ENCODE peak calls at places on chromosome 12, in ten cellular contexts. N is PC-9, S is progenitor cell of endocrine pancreas, Z is prostate gland, L is fibroblast of lung, M is mammary epithelial cell, W is heart right ventricle, T is pancreas, P is AG10803, Y is esophagus muscularis mucosa. I is an unnamed sample.

GRCh38 chr12:67661311-67662011 is 12.9 kb downstream of the DYRK2 start:
- DNase-seq in N (no peak), S (no peak), Z (no peak), L (peak), M (peak), W (no peak), T (no peak), P (peak), Y (no peak), I (no peak)

GRCh38 chr12:113346387-113346786 is 11.5 kb upstream of the SLC8B1 start:
- DNase-seq in N (no peak), S (no peak), Z (no peak), L (no peak), M (no peak), W (no peak), T (no peak), P (no peak), Y (no peak), I (no peak)

GRCh38 chr12:120688527-120689071 is 1.6 kb downstream of the MLEC start:
- DNase-seq in N (no peak), S (no peak), Z (no peak), L (peak), M (no peak), W (no peak), T (no peak), P (peak), Y (no peak), I (no peak)

GRCh38 chr12:20525064-20525610 is 156.8 kb downstream of the PDE3A start:
- DNase-seq in N (no peak), S (no peak), Z (no peak), L (no peak), M (no peak), W (no peak), T (no peak), P (no peak), Y (no peak), I (no peak)

GRCh38 chr12:5407457-5407856 is 24.5 kb upstream of the NTF3 start:
- DNase-seq in N (no peak), S (no peak), Z (no peak), L (no peak), M (no peak), W (no peak), T (no peak), P (no peak), Y (peak), I (no peak)

GRCh38 chr12:97595936-97596335 is 133.3 kb downstream of the RMST start:
- DNase-seq in N (no peak), S (no peak), Z (no peak), L (no peak), M (peak), W (no peak), T (no peak), P (no peak), Y (no peak), I (no peak)

GRCh38 chr12:113065126-113066007 is 8.8 kb downstream of the DTX1 start:
- DNase-seq in N (peak), S (peak), Z (no peak), L (no peak), M (no peak), W (no peak), T (no peak), P (no peak), Y (no peak), I (peak)

GRCh38 chr12:112191201-112191600 is 65.8 kb downstream of the TRAFD1 start:
- DNase-seq in N (no peak), S (no peak), Z (no peak), L (no peak), M (no peak), W (no peak), T (no peak), P (no peak), Y (no peak), I (no peak)

GRCh38 chr12:100375023-100375737 is 18.3 kb downstream of the SLC17A8 start:
- DNase-seq in N (no peak), S (no peak), Z (peak), L (peak), M (no peak), W (peak), T (no peak), P (peak), Y (peak), I (no peak)

GRCh38 chr12:19613051-19613535 is 173.8 kb downstream of the AEBP2 start:
- DNase-seq in N (no peak), S (no peak), Z (no peak), L (no peak), M (no peak), W (no peak), T (no peak), P (no peak), Y (no peak), I (no peak)

GRCh38 chr12:79451988-79452387 is 238.8 kb downstream of the PAWR start:
- DNase-seq in N (peak), S (no peak), Z (peak), L (peak), M (peak), W (peak), T (peak), P (peak), Y (no peak), I (no peak)

GRCh38 chr12:132151145-132151765 is 7.0 kb downstream of the NOC4L start:
- DNase-seq in N (no peak), S (peak), Z (no peak), L (no peak), M (no peak), W (no peak), T (no peak), P (no peak), Y (no peak), I (no peak)

GRCh38 chr12:111405856-111406473 is at the start of gene SH2B3:
- DNase-seq in N (no peak), S (no peak), Z (no peak), L (peak), M (no peak), W (peak), T (peak), P (peak), Y (no peak), I (no peak)

GRCh38 chr12:34126239-34126641 is 103.9 kb downstream of the ALG10 start:
- DNase-seq in N (no peak), S (no peak), Z (no peak), L (no peak), M (no peak), W (no peak), T (no peak), P (no peak), Y (no peak), I (no peak)

GRCh38 chr12:93245543-93245942 is 132.2 kb upstream of the NUDT4 start:
- DNase-seq in N (no peak), S (no peak), Z (no peak), L (no peak), M (no peak), W (no peak), T (no peak), P (no peak), Y (no peak), I (no peak)

GRCh38 chr12:61043838-61044237 is 1216.4 kb upstream of the USP15 start:
- DNase-seq in N (no peak), S (no peak), Z (no peak), L (no peak), M (peak), W (no peak), T (no peak), P (no peak), Y (no peak), I (no peak)

GRCh38 chr12:52581481-52581880 is 7.8 kb upstream of the KRT74 start:
- DNase-seq in N (peak), S (no peak), Z (peak), L (no peak), M (peak), W (no peak), T (no peak), P (peak), Y (no peak), I (peak)

GRCh38 chr12:123941000-123941399 is 31.6 kb downstream of the CCDC92 start:
- DNase-seq in N (no peak), S (no peak), Z (no peak), L (no peak), M (no peak), W (no peak), T (no peak), P (no peak), Y (no peak), I (no peak)

GRCh38 chr12:113479578-113480335 is 8.1 kb upstream of the LHX5 start:
- DNase-seq in N (no peak), S (peak), Z (no peak), L (peak), M (no peak), W (peak), T (no peak), P (peak), Y (no peak), I (no peak)

GRCh38 chr12:40735551-40736230 is 43.5 kb downstream of the CNTN1 start:
- DNase-seq in N (no peak), S (no peak), Z (no peak), L (no peak), M (no peak), W (no peak), T (no peak), P (no peak), Y (no peak), I (no peak)

GRCh38 chr12:23426328-23426727 is 523.1 kb downstream of the SOX5 start:
- DNase-seq in N (no peak), S (no peak), Z (no peak), L (no peak), M (no peak), W (no peak), T (no peak), P (no peak), Y (no peak), I (no peak)

GRCh38 chr12:15931590-15932053 is 20.5 kb downstream of the DERA start:
- DNase-seq in N (no peak), S (no peak), Z (no peak), L (no peak), M (no peak), W (no peak), T (no peak), P (peak), Y (no peak), I (no peak)

GRCh38 chr12:124764870-124765570 is 98.6 kb downstream of the SCARB1 start:
- DNase-seq in N (no peak), S (no peak), Z (no peak), L (peak), M (peak), W (peak), T (no peak), P (peak), Y (no peak), I (no peak)

GRCh38 chr12:54005853-54006699 is 2.7 kb upstream of the HOXC8 start:
- DNase-seq in N (peak), S (peak), Z (peak), L (peak), M (peak), W (peak), T (peak), P (peak), Y (peak), I (no peak)

GRCh38 chr12:29198901-29199300 is 49.8 kb downstream of the FAR2 start:
- DNase-seq in N (no peak), S (no peak), Z (no peak), L (no peak), M (no peak), W (no peak), T (no peak), P (no peak), Y (no peak), I (no peak)

GRCh38 chr12:120007272-120007671 is 18.2 kb downstream of the BICDL1 start:
- DNase-seq in N (no peak), S (no peak), Z (no peak), L (no peak), M (no peak), W (no peak), T (no peak), P (no peak), Y (no peak), I (no peak)

GRCh38 chr12:51826881-51827280 is 21.6 kb downstream of the FIGNL2 start:
- DNase-seq in N (no peak), S (no peak), Z (no peak), L (no peak), M (no peak), W (no peak), T (no peak), P (no peak), Y (no peak), I (no peak)

GRCh38 chr12:119630223-119630781 is 36.7 kb downstream of the TMEM233 start:
- DNase-seq in N (no peak), S (no peak), Z (no peak), L (no peak), M (no peak), W (no peak), T (no peak), P (no peak), Y (no peak), I (no peak)

GRCh38 chr12:93638954-93639353 is 38.2 kb upstream of the CRADD start:
- DNase-seq in N (no peak), S (no peak), Z (no peak), L (no peak), M (no peak), W (no peak), T (no peak), P (no peak), Y (peak), I (no peak)

GRCh38 chr12:47900480-47901129 is 4.2 kb downstream of the VDR start:
- DNase-seq in N (peak), S (no peak), Z (peak), L (no peak), M (peak), W (no peak), T (peak), P (peak), Y (no peak), I (no peak)

GRCh38 chr12:132748319-132748718 is 13.3 kb downstream of the ANKLE2 start:
- DNase-seq in N (no peak), S (no peak), Z (no peak), L (no peak), M (no peak), W (no peak), T (no peak), P (no peak), Y (no peak), I (no peak)

GRCh38 chr12:47950856-47951468 is 12.4 kb upstream of the TMEM106C start:
- DNase-seq in N (no peak), S (no peak), Z (no peak), L (no peak), M (peak), W (no peak), T (no peak), P (no peak), Y (no peak), I (no peak)

GRCh38 chr12:54432815-54433164 is 13.7 kb upstream of the ITGA5 start:
- DNase-seq in N (no peak), S (no peak), Z (no peak), L (no peak), M (no peak), W (peak), T (no peak), P (no peak), Y (no peak), I (no peak)

GRCh38 chr12:124045671-124046070 is 72.7 kb downstream of the ZNF664 start:
- DNase-seq in N (no peak), S (no peak), Z (no peak), L (no peak), M (no peak), W (no peak), T (no peak), P (no peak), Y (no peak), I (no peak)

GRCh38 chr12:63949902-63950301 is 105.4 kb downstream of the SRGAP1 start:
- DNase-seq in N (no peak), S (no peak), Z (no peak), L (peak), M (peak), W (peak), T (no peak), P (peak), Y (no peak), I (no peak)

GRCh38 chr12:66247741-66248140 is 54.6 kb upstream of the HELB start:
- DNase-seq in N (no peak), S (no peak), Z (no peak), L (no peak), M (no peak), W (no peak), T (no peak), P (peak), Y (no peak), I (no peak)

DNA sequence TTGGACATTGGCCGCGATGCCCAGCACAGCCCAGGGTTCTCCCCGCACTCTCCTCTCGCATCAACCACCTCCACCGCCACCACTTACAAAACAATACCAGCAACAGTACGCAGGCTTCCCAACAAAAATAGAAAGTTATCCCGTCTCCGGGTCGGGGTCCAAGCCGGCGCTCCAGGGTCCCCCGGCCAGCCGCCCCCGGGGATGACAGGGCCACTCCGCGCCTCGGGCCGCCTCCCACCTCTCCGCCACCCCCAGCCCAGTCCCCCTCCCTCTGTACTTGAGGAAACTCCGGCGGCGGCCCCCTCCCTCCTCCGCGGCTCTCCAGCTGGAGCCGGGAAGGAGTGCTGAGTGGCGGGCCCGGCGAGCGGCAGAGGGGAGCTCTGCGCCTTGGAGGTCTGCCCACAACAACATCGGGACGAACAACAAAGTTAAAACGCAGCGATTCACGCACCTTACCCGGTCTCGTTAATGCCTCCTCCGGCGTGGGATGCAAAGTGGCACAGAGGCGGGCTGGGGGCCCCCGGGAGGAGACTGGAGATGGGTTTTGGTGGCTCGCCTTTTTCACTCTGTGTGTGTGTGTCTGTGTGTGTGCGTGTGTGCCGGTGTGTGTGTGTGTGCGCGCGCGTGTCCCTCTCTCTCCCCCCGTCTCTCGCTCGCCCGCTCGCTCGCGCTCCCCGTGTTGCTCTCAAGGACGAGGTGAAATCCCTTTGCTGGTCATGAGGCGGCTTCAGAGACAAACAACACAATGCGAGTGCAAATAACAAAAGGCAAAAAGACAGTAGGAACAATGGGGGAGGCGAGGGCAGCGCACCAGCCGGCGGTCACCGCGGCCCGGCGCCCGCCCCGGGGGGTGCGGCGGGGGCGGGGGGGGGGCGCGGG is 386.8 kb downstream of the BCAT1 start:
- DNase-seq in N (no peak), S (peak), Z (peak), L (peak), M (peak), W (peak), T (peak), P (peak), Y (no peak), I (no peak)
- TF ChIP-seq CTCF in N (no peak), S (no peak), Z (no peak), L (no peak), M (no peak), W (no peak), T (no peak), P (no peak), Y (no peak), I (no peak)

DNA sequence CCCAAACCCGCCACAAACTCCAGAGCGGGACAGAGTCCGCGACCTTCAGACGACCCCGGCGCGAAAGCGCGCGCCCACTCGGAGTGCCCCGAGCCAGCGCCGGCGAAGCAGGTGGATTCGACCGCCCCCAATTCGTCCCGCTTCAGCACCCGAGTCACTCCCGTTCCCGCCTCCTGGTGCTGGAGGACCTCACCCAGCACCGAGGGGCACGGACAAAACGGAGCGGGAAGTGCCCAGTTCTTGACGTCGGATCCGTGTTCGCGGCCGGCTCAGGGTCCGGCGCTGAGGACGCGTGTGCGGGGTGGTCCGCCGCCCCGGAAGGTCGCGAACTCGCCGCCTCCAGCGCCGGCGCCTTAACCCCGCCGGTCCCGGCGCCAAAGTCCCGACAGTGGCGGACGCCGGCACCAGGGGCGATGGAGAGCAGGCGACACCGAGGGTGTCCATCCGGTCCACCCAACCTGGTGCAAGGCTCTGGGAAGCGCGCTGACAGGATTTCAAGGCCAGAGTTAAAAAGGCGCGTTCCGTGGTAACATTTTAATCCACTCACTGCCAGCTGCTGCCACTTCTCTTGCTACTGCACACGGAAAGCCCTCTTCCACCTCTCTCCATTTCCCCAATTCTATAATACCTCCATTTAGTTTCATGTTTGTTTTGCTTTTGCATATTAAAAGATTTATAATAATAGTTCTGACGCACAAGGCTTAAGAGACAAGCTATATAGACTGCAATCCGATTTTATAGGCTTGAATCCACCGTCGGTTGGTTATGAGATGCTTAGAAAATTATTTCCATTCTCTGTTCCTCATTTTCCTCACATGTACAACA is 240.0 kb upstream of the CPNE8 start:
- DNase-seq in N (peak), S (peak), Z (no peak), L (no peak), M (peak), W (peak), T (peak), P (peak), Y (no peak), I (no peak)
- TF ChIP-seq CTCF in N (peak), S (peak), Z (peak), L (no peak), M (peak), W (peak), T (peak), P (peak), Y (peak), I (peak)

GRCh38 chr12:14239350-14239934 is 126.0 kb upstream of the ATF7IP start:
- DNase-seq in N (peak), S (no peak), Z (no peak), L (peak), M (peak), W (peak), T (peak), P (peak), Y (no peak), I (no peak)
- TF ChIP-seq CTCF in N (no peak), S (peak), Z (no peak), L (peak), M (peak), W (no peak), T (no peak), P (peak), Y (no peak), I (peak)

GRCh38 chr12:11022520-11022919 is at the start of gene TAS2R19:
- DNase-seq in N (no peak), S (no peak), Z (no peak), L (no peak), M (no peak), W (no peak), T (no peak), P (no peak), Y (no peak), I (no peak)

GRCh38 chr12:11031307-11031706 is at the start of gene TAS2R31:
- DNase-seq in N (no peak), S (no peak), Z (no peak), L (no peak), M (no peak), W (no peak), T (no peak), P (no peak), Y (no peak), I (no peak)

GRCh38 chr12:11023387-11023786 is 967 bp upstream of the TAS2R19 start:
- DNase-seq in N (no peak), S (no peak), Z (no peak), L (no peak), M (no peak), W (no peak), T (no peak), P (no peak), Y (no peak), I (no peak)

DNA sequence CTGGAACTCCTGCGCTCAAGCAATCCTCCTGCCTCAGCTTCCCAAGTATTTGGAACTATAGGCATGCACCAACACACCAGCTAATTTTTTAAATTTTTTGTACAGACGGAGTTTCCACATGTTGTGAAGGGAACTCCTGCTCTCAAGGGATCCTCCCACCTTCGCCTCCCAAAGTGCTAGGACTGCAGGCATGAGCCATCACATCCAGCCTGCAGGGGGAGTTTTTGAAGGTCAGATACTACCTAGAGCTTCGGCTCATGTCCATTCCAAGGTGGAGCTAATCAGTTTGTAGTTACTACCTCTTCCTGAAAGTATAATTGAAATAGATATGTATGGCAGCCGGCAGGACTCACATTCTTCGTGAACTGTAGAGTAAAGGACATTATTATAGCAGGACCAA is 3.7 kb upstream of the TAS2R19 start:
- DNase-seq in N (no peak), S (no peak), Z (no peak), L (no peak), M (no peak), W (no peak), T (no peak), P (no peak), Y (no peak), I (no peak)
- TF ChIP-seq CTCF in N (no peak), S (no peak), Z (no peak), L (no peak), M (peak), W (no peak), T (no peak), P (no peak), Y (no peak), I (no peak)

GRCh38 chr12:1518763-1519516 is 75.4 kb downstream of the FBXL14 start:
- DNase-seq in N (peak), S (no peak), Z (peak), L (peak), M (peak), W (no peak), T (no peak), P (peak), Y (no peak), I (no peak)
- TF ChIP-seq CTCF in N (no peak), S (no peak), Z (no peak), L (no peak), M (no peak), W (no peak), T (no peak), P (no peak), Y (no peak), I (no peak)

I was measured in chondrocyte.